ENCODE peak calls at places on chromosomes 13 and 19, in four cellular contexts. W is K562, F is GM12878, P is HepG2. K is an unnamed sample.

GRCh38 chr19:5048091-5048726 is 79.3 kb downstream of the KDM4B start:
- DNase-seq in W (peak; percentile 92), F (no peak), P (peak; percentile 27), K (peak; percentile 96)

GRCh38 chr19:860481-861098 is 1.1 kb downstream of the CFD start:
- DNase-seq in W (peak; percentile 90), F (no peak), P (peak; percentile 53), K (peak; percentile 83)

GRCh38 chr19:32041681-32042292 is 303.6 kb upstream of the ZNF507 start:
- DNase-seq in W (peak; percentile 47), F (no peak), P (peak; percentile 16), K (peak; percentile 72)

GRCh38 chr13:66618702-66619101 is 611.4 kb downstream of the PCDH9 start:
- DNase-seq in W (peak; percentile 9), F (no peak), P (peak; percentile 5), K (peak; percentile 48)

GRCh38 chr13:46288570-46289259 is 77.0 kb downstream of the LRRC63 start:
- DNase-seq in W (peak; percentile 37), F (peak; percentile 19), P (peak; percentile 27), K (peak; percentile 39)

GRCh38 chr19:46299004-46299509 is 2.2 kb downstream of the HIF3A start:
- DNase-seq in W (no peak), F (no peak), P (peak; percentile 54), K (peak; percentile 99)

GRCh38 chr13:95281258-95281602 is 20.0 kb downstream of the ABCC4 start:
- DNase-seq in W (no peak), F (no peak), P (no peak), K (no peak)

GRCh38 chr13:52906122-52906903 is 57.9 kb upstream of the PCDH8 start:
- DNase-seq in W (no peak), F (no peak), P (no peak), K (no peak)

GRCh38 chr19:29811125-29812079 is at the start of gene CCNE1:
- DNase-seq in W (peak; percentile 94), F (no peak), P (peak; percentile 65), K (peak; percentile 99)

GRCh38 chr13:97257800-97258799 is 36.0 kb downstream of the MBNL2 start:
- DNase-seq in W (peak; percentile 65), F (peak; percentile 37), P (peak; percentile 87), K (no peak)

GRCh38 chr19:33226550-33227241 is 1.0 kb upstream of the SLC7A10 start:
- DNase-seq in W (no peak), F (no peak), P (no peak), K (peak; percentile 85)

GRCh38 chr13:85503797-85504196 is 295.4 kb downstream of the SLITRK6 start:
- DNase-seq in W (no peak), F (no peak), P (no peak), K (no peak)

GRCh38 chr13:21670883-21671792 is at the start of gene FGF9:
- DNase-seq in W (peak; percentile 78), F (peak; percentile 7), P (peak; percentile 31), K (peak; percentile 84)

GRCh38 chr19:33472696-33473624 is 48.6 kb downstream of the PEPD start:
- DNase-seq in W (no peak), F (no peak), P (no peak), K (no peak)

GRCh38 chr13:97810152-97810551 is 143.3 kb upstream of the IPO5 start:
- DNase-seq in W (no peak), F (no peak), P (peak; percentile 13), K (peak; percentile 21)

GRCh38 chr13:36630181-36630806 is 43.5 kb upstream of the SERTM1 start:
- DNase-seq in W (no peak), F (no peak), P (no peak), K (no peak)

GRCh38 chr13:110817143-110817542 is 97.7 kb downstream of the ANKRD10 start:
- DNase-seq in W (no peak), F (no peak), P (no peak), K (no peak)

GRCh38 chr19:3649888-3650287 is 23.3 kb upstream of the CACTIN start:
- DNase-seq in W (no peak), F (no peak), P (no peak), K (no peak)

GRCh38 chr19:10818306-10819123 is 17.5 kb downstream of the TMED1 start:
- DNase-seq in W (no peak), F (no peak), P (no peak), K (peak; percentile 54)

GRCh38 chr13:109998808-109999528 is 212.6 kb upstream of the IRS2 start:
- DNase-seq in W (no peak), F (no peak), P (no peak), K (no peak)

GRCh38 chr19:6668696-6669095 is 1.3 kb downstream of the TNFSF14 start:
- DNase-seq in W (no peak), F (no peak), P (no peak), K (no peak)

GRCh38 chr13:73406454-73406853 is 347.6 kb downstream of the KLF5 start:
- DNase-seq in W (no peak), F (no peak), P (no peak), K (no peak)

GRCh38 chr13:99969934-99970760 is 1.4 kb downstream of the ZIC5 start:
- DNase-seq in W (peak; percentile 82), F (no peak), P (peak; percentile 57), K (no peak)

GRCh38 chr13:114068723-114069322 is 63.6 kb downstream of the RASA3 start:
- DNase-seq in W (no peak), F (no peak), P (no peak), K (no peak)

DNA sequence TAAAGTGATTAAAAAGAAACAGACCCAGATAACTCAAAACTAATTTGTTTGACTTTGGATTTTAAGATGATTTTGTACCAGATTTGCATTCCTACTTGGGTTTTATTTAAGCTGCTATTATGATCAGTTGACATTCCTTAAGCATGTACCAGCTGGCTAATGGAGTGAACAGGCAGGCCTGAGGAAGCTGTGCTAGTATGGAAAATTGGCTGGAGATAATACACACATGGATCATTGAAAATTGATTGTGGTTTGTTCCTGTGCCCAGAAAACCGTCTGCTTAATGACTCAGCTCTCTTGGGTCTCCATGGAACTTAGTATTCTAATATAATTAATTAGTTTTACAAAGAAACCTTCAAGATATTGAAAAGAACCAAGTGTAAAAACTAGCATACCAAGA is 22.6 kb downstream of the POLR1D start:
- DNase-seq in W (no peak), F (no peak), P (no peak), K (no peak)
- TF ChIP-seq SMC3 in W (no peak), F (no peak), P (no peak), K (no peak)

GRCh38 chr19:28486934-28487333 is 726.0 kb downstream of the UQCRFS1 start:
- DNase-seq in W (no peak), F (no peak), P (no peak), K (no peak)
- TF ChIP-seq FOXM1 in W (no peak), F (no peak), P (no peak), K (no peak)

GRCh38 chr19:50669319-50670101 is 20.3 kb downstream of the C19orf81 start:
- DNase-seq in W (peak; percentile 73), F (no peak), P (no peak), K (peak; percentile 78)
- TF ChIP-seq YY1 in W (no peak), F (no peak), P (no peak), K (no peak)

GRCh38 chr19:48413879-48414623 is 20.6 kb downstream of the GRIN2D start:
- DNase-seq in W (no peak), F (no peak), P (no peak), K (no peak)
- TF ChIP-seq SMC3 in W (no peak), F (no peak), P (no peak), K (no peak)